ENCODE peak calls at places on chromosomes 12 and 14, in seven cellular contexts. L, S, F, O, U, K and M are unnamed samples.
A peak's percentile ranks its signal among the peaks of the same experiment; 100 is the strongest.

GRCh38 chr14:79011091-79011919 is 841.1 kb downstream of the NRXN3 start:
- DNase-seq in L (peak; percentile 76), S (peak; percentile 85), F (peak; percentile 57), O (peak; percentile 48), U (peak; percentile 28), K (peak; percentile 83), M (peak; percentile 62)

GRCh38 chr14:36975834-36976233 is 196.6 kb downstream of the SLC25A21 start:
- DNase-seq in L (no peak), S (peak; percentile 56), F (no peak), O (peak; percentile 76), U (no peak), K (no peak), M (no peak)

GRCh38 chr12:57628280-57629191 is 4.5 kb downstream of the B4GALNT1 start:
- DNase-seq in L (no peak), S (no peak), F (no peak), O (no peak), U (peak; percentile 31), K (no peak), M (no peak)

GRCh38 chr12:30614031-30614430 is 81.6 kb downstream of the IPO8 start:
- DNase-seq in L (no peak), S (no peak), F (no peak), O (no peak), U (no peak), K (no peak), M (no peak)

GRCh38 chr14:63454863-63455622 is 88.1 kb downstream of the PPP2R5E start:
- DNase-seq in L (no peak), S (peak; percentile 40), F (no peak), O (no peak), U (no peak), K (no peak), M (peak; percentile 69)

GRCh38 chr12:124917841-124918621 is 3.6 kb upstream of the UBC start:
- DNase-seq in L (no peak), S (peak; percentile 53), F (no peak), O (no peak), U (no peak), K (no peak), M (no peak)

GRCh38 chr14:53953828-53954550 is 2.6 kb downstream of the BMP4 start:
- DNase-seq in L (no peak), S (peak; percentile 60), F (no peak), O (peak; percentile 32), U (peak; percentile 43), K (no peak), M (peak; percentile 39)

GRCh38 chr12:52307836-52308806 is 13.1 kb downstream of the KRT83 start:
- DNase-seq in L (peak; percentile 13), S (peak; percentile 59), F (peak; percentile 64), O (peak; percentile 49), U (peak; percentile 84), K (no peak), M (peak; percentile 34)

GRCh38 chr12:41189395-41190251 is 1.5 kb downstream of the PDZRN4 start:
- DNase-seq in L (peak; percentile 24), S (no peak), F (peak; percentile 20), O (no peak), U (peak; percentile 46), K (no peak), M (no peak)

GRCh38 chr12:65536876-65537661 is 258.6 kb downstream of the MSRB3 start:
- DNase-seq in L (peak; percentile 94), S (peak; percentile 99), F (no peak), O (peak; percentile 85), U (no peak), K (peak; percentile 95), M (peak; percentile 100)

GRCh38 chr14:87443787-87444186 is 549.2 kb downstream of the GALC start:
- DNase-seq in L (no peak), S (no peak), F (no peak), O (no peak), U (no peak), K (no peak), M (no peak)

GRCh38 chr12:116324684-116325664 is 47.5 kb upstream of the MED13L start:
- DNase-seq in L (no peak), S (no peak), F (no peak), O (no peak), U (no peak), K (no peak), M (no peak)

GRCh38 chr14:103204852-103205540 is 81.7 kb downstream of the TNFAIP2 start:
- DNase-seq in L (no peak), S (no peak), F (no peak), O (peak; percentile 81), U (no peak), K (no peak), M (peak; percentile 36)

GRCh38 chr14:103880334-103880985 is 33.1 kb upstream of the PPP1R13B start:
- DNase-seq in L (peak; percentile 43), S (peak; percentile 60), F (no peak), O (no peak), U (no peak), K (no peak), M (peak; percentile 53)

GRCh38 chr14:78007160-78007559 is 163.0 kb upstream of the NRXN3 start:
- DNase-seq in L (no peak), S (no peak), F (no peak), O (no peak), U (no peak), K (no peak), M (peak; percentile 76)

GRCh38 chr12:90111646-90112565 is 403.3 kb upstream of the ATP2B1 start:
- DNase-seq in L (no peak), S (no peak), F (no peak), O (no peak), U (no peak), K (no peak), M (no peak)

GRCh38 chr12:28755027-28755426 is 394.1 kb upstream of the FAR2 start:
- DNase-seq in L (no peak), S (no peak), F (no peak), O (no peak), U (no peak), K (no peak), M (no peak)

GRCh38 chr12:89235189-89235993 is 116.9 kb downstream of the DUSP6 start:
- DNase-seq in L (peak; percentile 61), S (no peak), F (no peak), O (no peak), U (no peak), K (no peak), M (no peak)

GRCh38 chr12:128259556-128260070 is 7.4 kb upstream of the TMEM132C start:
- DNase-seq in L (peak; percentile 2), S (peak; percentile 47), F (peak; percentile 70), O (peak; percentile 14), U (peak; percentile 68), K (no peak), M (no peak)

DNA sequence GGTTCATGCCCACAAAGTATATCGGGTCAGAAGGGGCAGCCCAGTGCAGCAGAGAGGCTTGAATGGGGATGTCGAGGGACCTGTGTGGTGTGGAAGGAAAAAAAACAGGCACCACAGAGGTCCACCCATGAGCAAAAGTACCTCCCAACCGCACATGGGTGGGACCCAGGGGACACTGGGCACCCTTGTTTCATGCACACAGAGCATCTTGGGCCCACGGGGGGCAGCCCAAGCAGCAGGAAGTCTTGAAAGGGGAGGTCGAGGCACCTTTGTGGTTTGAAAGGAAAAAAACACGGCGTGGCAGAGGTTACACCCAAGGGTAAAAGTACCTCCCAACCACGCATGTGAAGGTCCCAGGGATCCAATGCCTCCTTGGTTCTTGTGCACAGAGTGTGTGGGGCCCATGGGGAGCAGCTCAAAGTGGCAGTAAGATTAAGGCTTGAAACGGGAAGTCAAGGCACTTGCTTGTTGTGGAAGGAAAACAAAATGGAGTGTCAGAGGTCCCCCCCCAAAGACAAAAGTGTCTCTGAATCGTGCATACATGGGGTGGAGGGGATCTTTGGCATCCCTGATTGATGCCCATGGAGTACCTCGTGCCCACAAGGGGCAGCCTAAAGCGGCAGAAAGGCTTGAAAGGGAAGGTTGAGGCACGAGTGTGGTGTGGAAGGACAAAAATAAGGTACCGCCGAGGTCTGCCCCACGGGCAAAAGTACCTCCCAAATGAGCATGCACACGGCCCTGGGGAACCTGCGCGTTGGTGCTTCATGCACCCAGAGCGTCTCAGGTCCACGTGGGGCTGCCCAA is 575.5 kb downstream of the ALG10 start:
- DNase-seq in L (no peak), S (no peak), F (no peak), O (no peak), U (no peak), K (no peak), M (no peak)
- H3K9me3 ChIP-seq in L (peaks cover 7% of the 10 kb centered on the region), S (peaks cover 28% of the 10 kb centered on the region), F (peaks cover 65% of the 10 kb centered on the region), O (peaks cover 17% of the 10 kb centered on the region), U (peaks cover 86% of the 10 kb centered on the region), K (peaks cover 7% of the 10 kb centered on the region), M (peaks cover 27% of the 10 kb centered on the region)

GRCh38 chr12:2233034-2233433 is 180.2 kb downstream of the CACNA1C start:
- DNase-seq in L (no peak), S (peak; percentile 65), F (no peak), O (no peak), U (no peak), K (no peak), M (no peak)

GRCh38 chr12:2229661-2230539 is 177.1 kb downstream of the CACNA1C start:
- DNase-seq in L (no peak), S (no peak), F (no peak), O (no peak), U (peak; percentile 89), K (no peak), M (no peak)

GRCh38 chr12:2228535-2228934 is 175.7 kb downstream of the CACNA1C start:
- DNase-seq in L (no peak), S (no peak), F (no peak), O (no peak), U (no peak), K (no peak), M (no peak)

GRCh38 chr12:2231956-2232355 is 179.2 kb downstream of the CACNA1C start:
- DNase-seq in L (no peak), S (no peak), F (no peak), O (no peak), U (no peak), K (no peak), M (no peak)

GRCh38 chr12:2231011-2231595 is 178.3 kb downstream of the CACNA1C start:
- DNase-seq in L (no peak), S (no peak), F (no peak), O (no peak), U (no peak), K (no peak), M (no peak)
- H3K27ac ChIP-seq in L (no peak overlapping the region), S (no peak overlapping the region), F (no peak overlapping the region), O (no peak overlapping the region), U (no peak overlapping the region), K (no peak overlapping the region), M (no peak overlapping the region)

DNA sequence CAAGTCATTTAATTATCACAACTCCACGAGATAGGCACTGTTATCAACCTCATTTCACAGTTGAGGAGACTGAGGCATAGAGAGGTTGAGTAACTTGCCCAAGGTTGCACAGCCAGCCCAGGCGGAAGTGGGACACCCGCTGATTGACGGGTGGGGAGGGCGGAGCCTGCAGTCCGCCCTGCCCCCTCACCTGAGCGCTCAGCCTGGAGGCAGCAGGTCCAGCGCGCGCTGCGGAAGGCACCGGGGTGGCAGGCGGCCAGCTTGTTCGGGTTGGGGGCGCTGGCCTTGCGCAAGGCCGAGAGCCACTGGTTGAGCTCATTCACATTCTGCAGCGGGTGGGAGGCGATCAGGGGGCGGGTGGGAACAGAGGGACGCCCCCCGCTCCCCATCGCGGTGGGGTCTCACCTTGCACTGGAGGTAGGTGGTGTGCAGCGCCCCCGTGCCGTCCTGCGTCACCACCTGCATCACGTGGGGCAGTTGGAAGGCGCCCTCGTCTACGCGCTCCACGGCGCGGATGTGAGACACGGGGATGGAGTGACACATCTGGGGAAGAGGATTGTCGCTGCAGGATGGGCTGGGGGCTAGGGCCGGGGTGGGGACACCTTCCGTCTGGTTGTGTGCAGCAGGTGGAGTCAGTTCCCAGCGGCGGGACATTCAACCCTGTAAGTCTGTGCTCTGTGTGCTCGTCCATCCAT is 31.7 kb downstream of the RASAL1 start:
- DNase-seq in L (no peak), S (peak; percentile 47), F (no peak), O (peak; percentile 36), U (peak; percentile 94), K (no peak), M (no peak)
- H3K4me2 ChIP-seq in L (no peak overlapping the region), S (peak overlapping the region; percentile 78), F (peak overlapping the region; percentile 58), O (peak overlapping the region; percentile 58), U (peak overlapping the region; percentile 72), K (no peak overlapping the region), M (no peak overlapping the region)

GRCh38 chr12:132339856-132340255 is 10.5 kb upstream of the GALNT9 start:
- DNase-seq in L (no peak), S (no peak), F (no peak), O (no peak), U (no peak), K (no peak), M (no peak)
- H3K9me3 ChIP-seq in L (no peaks in the 10 kb centered on the region), S (no peaks in the 10 kb centered on the region), F (peaks cover 10% of the 10 kb centered on the region), O (no peaks in the 10 kb centered on the region), U (no peaks in the 10 kb centered on the region), K (peaks cover 17% of the 10 kb centered on the region), M (peaks cover 14% of the 10 kb centered on the region)